ENCODE peak calls at places on chromosomes 1 and 21, in four cellular contexts. One of them, this sample, is unnamed.
A peak's percentile ranks its signal among the peaks of the same experiment; 100 is the strongest.

GRCh38 chr21:41680444-41681335 is 86.2 kb downstream of the RIPK4 start:
- DNase-seq in GM23338: peak; percentile 34
- DNase-seq in astrocyte: no peak
- DNase-seq in GM12865: no peak
- DNase-seq in this sample: no peak

GRCh38 chr21:33894736-33895288 is 20.8 kb downstream of the ATP5PO start:
- DNase-seq in astrocyte: peak; percentile 82
- DNase-seq in GM23338: peak; percentile 95
- DNase-seq in GM12865: peak; percentile 79
- DNase-seq in this sample: peak; percentile 84

GRCh38 chr1:109198043-109198695 is 15.5 kb upstream of the SARS1 start:
- DNase-seq in astrocyte: peak; percentile 89
- DNase-seq in GM12865: no peak
- DNase-seq in GM23338: no peak
- DNase-seq in this sample: no peak

GRCh38 chr1:233364695-233365539 is 37.4 kb downstream of the MAP3K21 start:
- DNase-seq in astrocyte: no peak
- DNase-seq in GM23338: peak; percentile 20
- DNase-seq in GM12865: no peak
- DNase-seq in this sample: no peak

GRCh38 chr1:219041819-219042218 is 131.9 kb upstream of the LYPLAL1 start:
- DNase-seq in GM12865: no peak
- DNase-seq in GM23338: no peak
- DNase-seq in astrocyte: peak; percentile 40
- DNase-seq in this sample: no peak

GRCh38 chr21:32278068-32278467 is 781 bp downstream of the MIS18A start:
- DNase-seq in GM23338: peak; percentile 33
- DNase-seq in GM12865: peak; percentile 23
- DNase-seq in astrocyte: no peak
- DNase-seq in this sample: no peak

GRCh38 chr1:228488107-228488817 is 1.1 kb downstream of the RNF187 start:
- DNase-seq in GM12865: peak; percentile 37
- DNase-seq in GM23338: no peak
- DNase-seq in astrocyte: no peak
- DNase-seq in this sample: no peak

GRCh38 chr1:206035027-206035426 is 11.3 kb upstream of the CTSE start:
- DNase-seq in GM23338: no peak
- DNase-seq in GM12865: peak; percentile 75
- DNase-seq in astrocyte: no peak
- DNase-seq in this sample: peak; percentile 63

GRCh38 chr21:46029201-46029924 is 47.8 kb downstream of the COL6A1 start:
- DNase-seq in GM12865: no peak
- DNase-seq in GM23338: no peak
- DNase-seq in astrocyte: peak; percentile 46
- DNase-seq in this sample: no peak

GRCh38 chr1:172341697-172342096 is 78.8 kb upstream of the C1orf105 start:
- DNase-seq in GM12865: no peak
- DNase-seq in GM23338: no peak
- DNase-seq in astrocyte: no peak
- DNase-seq in this sample: no peak

GRCh38 chr1:28518745-28519341 is 13.0 kb downstream of the RCC1 start:
- DNase-seq in GM12865: peak; percentile 83
- DNase-seq in GM23338: no peak
- DNase-seq in astrocyte: no peak
- DNase-seq in this sample: no peak

GRCh38 chr1:43614211-43614610 is 35.7 kb upstream of the KDM4A start:
- DNase-seq in GM23338: no peak
- DNase-seq in astrocyte: no peak
- DNase-seq in GM12865: no peak
- DNase-seq in this sample: no peak

GRCh38 chr1:235617808-235618207 is 31.8 kb downstream of the GNG4 start:
- DNase-seq in GM23338: no peak
- DNase-seq in GM12865: no peak
- DNase-seq in astrocyte: peak; percentile 62
- DNase-seq in this sample: no peak
- TF ChIP-seq CTCF in GM23338: no peak
- TF ChIP-seq CTCF in GM12865: no peak
- TF ChIP-seq CTCF in astrocyte: peak; percentile 37
- TF ChIP-seq CTCF in this sample: no peak

GRCh38 chr1:116911166-116911553 is 1.4 kb downstream of the PTGFRN start:
- DNase-seq in GM12865: no peak
- DNase-seq in GM23338: no peak
- DNase-seq in astrocyte: no peak
- DNase-seq in this sample: no peak

GRCh38 chr1:116908266-116908665 is 1.4 kb upstream of the PTGFRN start:
- DNase-seq in GM23338: no peak
- DNase-seq in astrocyte: no peak
- DNase-seq in GM12865: no peak
- DNase-seq in this sample: no peak

GRCh38 chr1:116910379-116911165 is 856 bp downstream of the PTGFRN start:
- DNase-seq in GM23338: peak; percentile 79
- DNase-seq in GM12865: peak; percentile 26
- DNase-seq in astrocyte: no peak
- DNase-seq in this sample: peak; percentile 65

GRCh38 chr1:116908821-116909510 is 750 bp upstream of the PTGFRN start:
- DNase-seq in GM12865: no peak
- DNase-seq in astrocyte: no peak
- DNase-seq in GM23338: peak; percentile 70
- DNase-seq in this sample: no peak

DNA sequence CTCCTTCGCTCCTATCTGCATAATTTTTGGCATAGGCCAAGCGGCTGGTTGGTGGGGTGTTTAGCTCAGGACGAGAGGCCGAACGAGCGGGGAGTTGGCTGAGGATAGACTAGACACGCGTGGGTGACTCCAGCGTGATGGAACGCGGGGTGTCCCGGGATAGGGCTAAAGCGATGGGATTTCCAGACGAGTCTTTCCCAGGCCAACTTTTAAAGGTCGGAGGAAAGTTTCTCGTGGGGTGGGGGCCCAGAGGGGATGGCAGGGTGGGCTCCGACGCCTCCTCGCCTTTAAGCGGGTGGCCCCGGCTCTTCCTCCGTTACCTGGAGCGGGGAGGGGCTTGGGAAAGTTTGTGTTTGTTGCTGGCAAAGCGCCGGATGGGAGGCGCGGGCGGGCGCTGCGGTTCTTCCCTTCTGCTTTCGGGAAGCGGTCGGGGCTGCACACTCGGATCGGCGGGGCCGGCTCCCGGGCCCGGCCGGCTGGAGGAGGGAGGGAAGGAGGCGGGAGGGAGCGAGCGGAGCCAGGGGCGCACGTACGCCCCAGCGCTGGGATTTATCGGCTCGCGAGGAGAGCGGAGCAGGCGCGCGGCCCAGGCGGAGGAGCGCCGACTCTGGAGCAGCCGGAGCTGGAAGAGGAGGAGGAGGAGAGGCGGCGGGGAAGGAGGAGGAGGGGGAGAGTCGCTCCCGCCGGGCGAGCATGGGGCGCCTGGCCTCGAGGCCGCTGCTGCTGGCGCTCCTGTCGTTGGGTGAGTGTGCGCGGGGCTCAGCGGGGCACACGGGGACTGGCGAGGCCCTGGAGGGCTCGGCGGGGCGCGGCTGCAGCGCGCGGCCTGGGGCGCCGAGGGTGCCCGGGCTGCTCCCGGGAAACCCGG is at the start of gene PTGFRN:
- DNase-seq in GM23338: peak; percentile 88
- DNase-seq in GM12865: no peak
- DNase-seq in astrocyte: peak; percentile 54
- DNase-seq in this sample: peak; percentile 76
- H3K4me3 ChIP-seq in GM23338: peak within 1 kb of the TSS; percentile 97
- H3K4me3 ChIP-seq in GM12865: peak within 1 kb of the TSS; percentile 47
- H3K4me3 ChIP-seq in astrocyte: peak within 1 kb of the TSS; percentile 65
- H3K4me3 ChIP-seq in this sample: peak within 1 kb of the TSS; percentile 43

DNA sequence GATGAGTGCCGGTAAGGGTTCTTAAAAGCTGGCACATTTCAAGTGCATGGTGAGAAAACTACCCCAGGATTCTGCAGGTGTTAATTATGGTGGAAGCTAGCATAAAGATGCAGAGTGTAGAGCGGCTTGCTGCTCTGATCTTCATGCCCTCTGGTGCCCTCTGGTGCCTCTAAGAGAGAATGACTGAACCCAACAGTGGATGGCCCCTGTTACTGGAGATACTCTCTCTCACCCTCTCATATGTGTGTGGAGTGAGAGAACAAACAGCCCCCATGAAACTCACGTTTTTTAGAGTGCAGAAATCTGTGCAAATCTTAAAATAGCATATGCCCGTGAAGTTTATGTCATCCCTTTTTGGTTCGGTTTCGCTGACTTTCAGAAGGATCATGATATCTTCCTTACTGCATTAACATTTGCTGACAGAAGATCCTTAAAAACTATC is 90.0 kb downstream of the GRIK1 start:
- DNase-seq in GM12865: peak; percentile 74
- DNase-seq in GM23338: peak; percentile 85
- DNase-seq in astrocyte: peak; percentile 20
- DNase-seq in this sample: peak; percentile 14
- TF ChIP-seq CTCF in GM12865: peak; percentile 82
- TF ChIP-seq CTCF in GM23338: peak; percentile 82
- TF ChIP-seq CTCF in astrocyte: peak; percentile 80
- TF ChIP-seq CTCF in this sample: no peak

GRCh38 chr1:35367914-35368313 is 99.4 kb downstream of the ZMYM4 start:
- DNase-seq in GM12865: no peak
- DNase-seq in GM23338: no peak
- DNase-seq in astrocyte: no peak
- DNase-seq in this sample: no peak

GRCh38 chr1:35369922-35370671 is 101.6 kb downstream of the ZMYM4 start:
- DNase-seq in astrocyte: peak; percentile 83
- DNase-seq in GM12865: peak; percentile 5
- DNase-seq in GM23338: peak; percentile 21
- DNase-seq in this sample: peak; percentile 52

GRCh38 chr1:35371506-35371905 is 103.0 kb downstream of the ZMYM4 start:
- DNase-seq in GM23338: no peak
- DNase-seq in GM12865: no peak
- DNase-seq in astrocyte: no peak
- DNase-seq in this sample: no peak
- H3K4me3 ChIP-seq in GM23338: no peak overlapping the region
- H3K4me3 ChIP-seq in GM12865: no peak overlapping the region
- H3K4me3 ChIP-seq in astrocyte: no peak overlapping the region
- H3K4me3 ChIP-seq in this sample: no peak overlapping the region

GRCh38 chr1:185532853-185533252 is 201.3 kb upstream of the HMCN1 start:
- DNase-seq in GM12865: no peak
- DNase-seq in GM23338: no peak
- DNase-seq in astrocyte: peak; percentile 34
- DNase-seq in this sample: no peak
- TF ChIP-seq CTCF in GM12865: no peak
- TF ChIP-seq CTCF in GM23338: no peak
- TF ChIP-seq CTCF in astrocyte: no peak
- TF ChIP-seq CTCF in this sample: no peak

GRCh38 chr1:85093644-85094043 is 45.3 kb upstream of the MCOLN3 start:
- DNase-seq in astrocyte: no peak
- DNase-seq in GM23338: no peak
- DNase-seq in GM12865: no peak
- DNase-seq in this sample: no peak
- H3K4me3 ChIP-seq in astrocyte: no peak overlapping the region
- H3K4me3 ChIP-seq in GM23338: no peak overlapping the region
- H3K4me3 ChIP-seq in GM12865: no peak overlapping the region
- H3K4me3 ChIP-seq in this sample: no peak overlapping the region

GRCh38 chr1:235631816-235632215 is 17.8 kb downstream of the GNG4 start:
- DNase-seq in GM12865: no peak
- DNase-seq in astrocyte: no peak
- DNase-seq in GM23338: no peak
- DNase-seq in this sample: no peak
- TF ChIP-seq CTCF in GM12865: no peak
- TF ChIP-seq CTCF in astrocyte: no peak
- TF ChIP-seq CTCF in GM23338: peak; percentile 49
- TF ChIP-seq CTCF in this sample: no peak

GRCh38 chr1:229579101-229579651 is 20.7 kb upstream of the ABCB10 start:
- DNase-seq in astrocyte: peak; percentile 18
- DNase-seq in GM23338: no peak
- DNase-seq in GM12865: peak; percentile 54
- DNase-seq in this sample: peak; percentile 13
- H3K4me3 ChIP-seq in astrocyte: no peak overlapping the region
- H3K4me3 ChIP-seq in GM23338: no peak overlapping the region
- H3K4me3 ChIP-seq in GM12865: peak overlapping the region; percentile 16
- H3K4me3 ChIP-seq in this sample: no peak overlapping the region

GRCh38 chr1:90434460-90434859 is 282.6 kb downstream of the BARHL2 start:
- DNase-seq in GM23338: peak; percentile 49
- DNase-seq in GM12865: no peak
- DNase-seq in astrocyte: no peak
- DNase-seq in this sample: no peak
- TF ChIP-seq CTCF in GM23338: peak; percentile 45
- TF ChIP-seq CTCF in GM12865: peak; percentile 1
- TF ChIP-seq CTCF in astrocyte: no peak
- TF ChIP-seq CTCF in this sample: no peak

GRCh38 chr1:210234254-210234747 is 1.7 kb downstream of the SERTAD4 start:
- DNase-seq in GM23338: peak; percentile 68
- DNase-seq in astrocyte: no peak
- DNase-seq in GM12865: no peak
- DNase-seq in this sample: peak; percentile 72

GRCh38 chr1:210231846-210232523 is 611 bp upstream of the SERTAD4 start:
- DNase-seq in GM23338: no peak
- DNase-seq in GM12865: no peak
- DNase-seq in astrocyte: peak; percentile 35
- DNase-seq in this sample: no peak

GRCh38 chr1:210233495-210234253 is 1.1 kb downstream of the SERTAD4 start:
- DNase-seq in astrocyte: peak; percentile 74
- DNase-seq in GM23338: peak; percentile 61
- DNase-seq in GM12865: no peak
- DNase-seq in this sample: peak; percentile 60

GRCh38 chr1:210233216-210233494 is 559 bp downstream of the SERTAD4 start:
- DNase-seq in GM12865: no peak
- DNase-seq in astrocyte: no peak
- DNase-seq in GM23338: peak; percentile 43
- DNase-seq in this sample: no peak

GRCh38 chr1:210232524-210233215 is at the start of gene SERTAD4:
- DNase-seq in GM23338: peak; percentile 73
- DNase-seq in GM12865: no peak
- DNase-seq in astrocyte: peak; percentile 32
- DNase-seq in this sample: peak; percentile 76
- H3K4me3 ChIP-seq in GM23338: peak within 1 kb of the TSS; percentile 85
- H3K4me3 ChIP-seq in GM12865: no peak within 1 kb of the TSS
- H3K4me3 ChIP-seq in astrocyte: peak within 1 kb of the TSS; percentile 70
- H3K4me3 ChIP-seq in this sample: peak within 1 kb of the TSS; percentile 33